ENCODE peak calls at places on chromosomes 6 and 20, in nine cellular contexts. M is epithelial cell of esophagus; P is NT2/D1; Y is cardiac fibroblast; B is GM23248; Z is CD8-positive, alpha-beta T cell; C is astrocyte of the spinal cord; Q is PC-3; N is tibial nerve. G is an unnamed sample.
A peak's percentile ranks its signal among the peaks of the same experiment; 100 is the strongest.

GRCh38 chr6:13761361-13762036 is 49.9 kb upstream of the RANBP9 start:
- DNase-seq in C (no peak), Q (no peak), Y (peak; percentile 20), N (no peak), P (no peak), Z (no peak), M (peak; percentile 83), B (peak; percentile 80), G (no peak)

GRCh38 chr6:137665342-137665741 is 171.1 kb upstream of the OLIG3 start:
- DNase-seq in Z (no peak), Q (no peak), C (no peak), B (no peak), Y (no peak), N (no peak), P (no peak), M (no peak), G (no peak)

GRCh38 chr20:35048739-35049138 is 43.9 kb downstream of the TRPC4AP start:
- DNase-seq in Q (no peak), Y (no peak), B (no peak), N (no peak), C (no peak), M (no peak), P (no peak), Z (no peak), G (no peak)

GRCh38 chr20:45890997-45891983 is at the start of the genes CTSA and NEURL2:
- DNase-seq in C (peak; percentile 90), Q (peak; percentile 87), Y (peak; percentile 95), M (peak; percentile 89), B (peak; percentile 97), P (peak; percentile 86), N (peak; percentile 96), Z (peak; percentile 87), G (peak; percentile 94)

GRCh38 chr6:128710305-128710704 is 172.6 kb upstream of the LAMA2 start:
- DNase-seq in Q (peak; percentile 27), M (no peak), Y (peak; percentile 67), P (no peak), C (peak; percentile 13), B (peak; percentile 77), Z (no peak), N (no peak), G (no peak)

GRCh38 chr6:112372213-112372806 is 25.2 kb downstream of the RFPL4B start:
- DNase-seq in N (no peak), B (peak; percentile 66), Z (no peak), C (peak; percentile 47), Y (peak; percentile 53), P (no peak), Q (peak; percentile 55), M (peak; percentile 39), G (peak; percentile 60)

GRCh38 chr6:134352786-134353480 is 35.0 kb upstream of the SGK1 start:
- DNase-seq in Y (peak; percentile 90), C (peak; percentile 88), N (no peak), M (peak; percentile 32), Z (no peak), Q (peak; percentile 9), B (peak; percentile 88), P (no peak), G (peak; percentile 80)

GRCh38 chr6:86938814-86939213 is 1.5 kb downstream of the HTR1E start:
- DNase-seq in Z (no peak), Y (no peak), Q (no peak), P (no peak), M (no peak), N (no peak), B (no peak), C (no peak), G (no peak)

GRCh38 chr6:33632603-33633039 is 11.5 kb downstream of the ITPR3 start:
- DNase-seq in B (peak; percentile 69), C (no peak), N (peak; percentile 41), P (peak; percentile 51), Z (peak; percentile 60), Q (peak; percentile 64), Y (peak; percentile 52), M (peak; percentile 66), G (peak; percentile 55)

GRCh38 chr20:31721408-31722332 is 998 bp downstream of the BCL2L1 start:
- DNase-seq in C (no peak), N (no peak), Q (peak; percentile 15), Z (no peak), M (no peak), Y (no peak), P (no peak), B (no peak), G (no peak)

GRCh38 chr6:70673601-70674000 is 5.9 kb downstream of the SMAP1 start:
- DNase-seq in Q (peak; percentile 21), C (peak; percentile 32), B (peak; percentile 51), M (peak; percentile 34), N (no peak), Z (no peak), P (no peak), Y (peak; percentile 46), G (peak; percentile 66)

GRCh38 chr6:3888153-3888957 is 39.2 kb downstream of the FAM50B start:
- DNase-seq in Y (no peak), N (peak; percentile 53), C (no peak), B (peak; percentile 21), M (no peak), Z (no peak), Q (peak; percentile 91), P (no peak), G (no peak)

GRCh38 chr6:5996701-5997419 is 9.9 kb downstream of the NRN1 start:
- DNase-seq in Q (no peak), B (peak; percentile 84), M (peak; percentile 20), Z (no peak), N (no peak), Y (peak; percentile 23), C (peak; percentile 39), P (no peak), G (no peak)

GRCh38 chr20:57990396-57990987 is 238.0 kb downstream of the ANKRD60 start:
- DNase-seq in P (no peak), Q (peak; percentile 41), B (peak; percentile 95), Y (peak; percentile 5), C (peak; percentile 84), N (peak; percentile 15), Z (no peak), M (peak; percentile 60), G (peak; percentile 21)

GRCh38 chr6:157273756-157274088 is 49.6 kb downstream of the TMEM242 start:
- DNase-seq in P (no peak), Q (no peak), M (peak; percentile 36), B (peak; percentile 48), C (peak; percentile 13), Z (peak; percentile 75), Y (no peak), N (no peak), G (peak; percentile 56)

GRCh38 chr20:36550797-36551299 is 9.5 kb downstream of the MYL9 start:
- DNase-seq in M (no peak), Q (no peak), B (peak; percentile 22), P (no peak), C (no peak), Z (no peak), N (no peak), Y (peak; percentile 58), G (peak; percentile 31)

GRCh38 chr20:34177060-34177459 is 64.2 kb upstream of the ASIP start:
- DNase-seq in Z (no peak), C (no peak), Y (no peak), M (no peak), P (no peak), N (no peak), B (no peak), Q (no peak), G (no peak)

GRCh38 chr6:45000833-45001232 is 327.3 kb upstream of the RUNX2 start:
- DNase-seq in P (no peak), Z (no peak), Y (no peak), N (no peak), C (no peak), Q (no peak), B (no peak), M (no peak), G (no peak)

GRCh38 chr6:37008484-37009186 is 3.2 kb downstream of the FGD2 start:
- DNase-seq in C (no peak), B (peak; percentile 15), P (no peak), M (no peak), Y (no peak), Q (no peak), Z (no peak), N (no peak), G (no peak)
- H3K4me3 ChIP-seq in C (no peak overlapping the region), B (no peak overlapping the region), P (no peak overlapping the region), M (no peak overlapping the region), Y (no peak overlapping the region), Q (no peak overlapping the region), Z (no peak overlapping the region), N (no peak overlapping the region), G (no peak overlapping the region)

GRCh38 chr6:116388924-116389323 is 18.2 kb downstream of the DSE start:
- DNase-seq in C (no peak), Z (no peak), N (no peak), Y (no peak), Q (no peak), M (no peak), P (no peak), B (no peak), G (no peak)

GRCh38 chr6:116386581-116387299 is 16.0 kb downstream of the DSE start:
- DNase-seq in B (peak; percentile 76), N (no peak), P (no peak), M (peak; percentile 85), Y (peak; percentile 82), C (peak; percentile 52), Q (peak; percentile 59), Z (no peak), G (peak; percentile 54)

GRCh38 chr6:116387374-116387773 is 16.6 kb downstream of the DSE start:
- DNase-seq in B (peak; percentile 80), Q (peak; percentile 80), M (peak; percentile 98), N (no peak), C (peak; percentile 47), Y (peak; percentile 97), Z (no peak), P (no peak), G (peak; percentile 77)

GRCh38 chr6:116390571-116390970 is 19.8 kb downstream of the DSE start:
- DNase-seq in C (no peak), M (no peak), N (no peak), Z (no peak), B (no peak), Q (no peak), P (no peak), Y (no peak), G (no peak)

DNA sequence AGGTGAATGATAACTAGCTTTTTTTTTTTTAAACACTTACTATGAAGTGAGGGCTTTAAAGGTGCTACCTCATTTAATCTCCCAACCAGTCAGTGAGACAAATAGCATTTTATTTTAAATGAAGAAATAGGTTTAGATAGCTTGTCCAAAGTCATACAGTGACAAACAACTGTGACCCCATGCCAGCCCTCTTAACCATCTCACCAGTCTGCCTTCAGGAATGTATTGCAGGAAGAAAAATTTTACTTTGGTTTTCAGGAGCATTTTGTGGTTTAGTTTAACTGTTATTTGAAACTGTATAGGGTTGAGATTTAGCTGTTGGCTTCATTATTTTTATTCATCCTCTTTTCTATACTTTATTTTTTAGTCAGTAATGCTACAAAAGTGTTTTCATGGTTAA is 18.6 kb downstream of the DSE start:
- DNase-seq in M (no peak), B (peak; percentile 45), P (no peak), Q (no peak), N (no peak), Z (no peak), Y (no peak), C (peak; percentile 21), G (no peak)
- H3K4me3 ChIP-seq in M (no peak overlapping the region), B (no peak overlapping the region), P (no peak overlapping the region), Q (no peak overlapping the region), N (no peak overlapping the region), Z (no peak overlapping the region), Y (no peak overlapping the region), C (no peak overlapping the region), G (no peak overlapping the region)

GRCh38 chr6:49549691-49550412 is 616 bp upstream of the C6orf141 start:
- DNase-seq in P (no peak), C (no peak), B (peak; percentile 4), Z (no peak), Y (no peak), M (no peak), N (no peak), Q (no peak), G (no peak)
- H3K4me3 ChIP-seq in P (peak overlapping the region; percentile 75), C (peak overlapping the region; percentile 51), B (no peak overlapping the region), Z (no peak overlapping the region), Y (peak overlapping the region; percentile 48), M (peak overlapping the region; percentile 88), N (peak overlapping the region; percentile 66), Q (peak overlapping the region; percentile 90), G (peak overlapping the region; percentile 62)

GRCh38 chr6:125743604-125744003 is 5.8 kb upstream of the HEY2 start:
- DNase-seq in P (no peak), Z (no peak), Y (no peak), M (no peak), Q (no peak), C (no peak), B (no peak), N (no peak), G (no peak)
- H3K4me3 ChIP-seq in P (no peak overlapping the region), Z (no peak overlapping the region), Y (no peak overlapping the region), M (no peak overlapping the region), Q (no peak overlapping the region), C (no peak overlapping the region), B (no peak overlapping the region), N (no peak overlapping the region), G (no peak overlapping the region)

G was measured in choroid plexus epithelial cell.